ENCODE peak calls at places on chromosome 19, in six cellular contexts. One of them, this sample, is unnamed.

GRCh38 chr19:29260477-29261317 is 47.7 kb upstream of the UQCRFS1 start:
- DNase-seq in thoracic aorta: no peak
- DNase-seq in HS-5: no peak
- DNase-seq in NCI-H146: peak
- DNase-seq in NCI-H1105 treated with DMSO at 0.1 percent for 48 hours: peak
- DNase-seq in astrocyte: no peak
- DNase-seq in this sample: no peak

GRCh38 chr19:48206402-48207093 is 36.1 kb downstream of the ZSWIM9 start:
- DNase-seq in astrocyte: no peak
- DNase-seq in thoracic aorta: no peak
- DNase-seq in HS-5: no peak
- DNase-seq in NCI-H146: no peak
- DNase-seq in NCI-H1105 treated with DMSO at 0.1 percent for 48 hours: peak
- DNase-seq in this sample: no peak

GRCh38 chr19:24166055-24166454 is 79.1 kb downstream of the ZNF254 start:
- DNase-seq in astrocyte: peak
- DNase-seq in NCI-H146: no peak
- DNase-seq in HS-5: peak
- DNase-seq in NCI-H1105 treated with DMSO at 0.1 percent for 48 hours: no peak
- DNase-seq in thoracic aorta: no peak
- DNase-seq in this sample: peak

GRCh38 chr19:16156904-16157303 is 13.4 kb downstream of the HSH2D start:
- DNase-seq in astrocyte: no peak
- DNase-seq in HS-5: no peak
- DNase-seq in NCI-H146: no peak
- DNase-seq in thoracic aorta: no peak
- DNase-seq in NCI-H1105 treated with DMSO at 0.1 percent for 48 hours: no peak
- DNase-seq in this sample: no peak

GRCh38 chr19:48415395-48415794 is 21.9 kb downstream of the GRIN2D start:
- DNase-seq in astrocyte: peak
- DNase-seq in NCI-H146: peak
- DNase-seq in thoracic aorta: no peak
- DNase-seq in HS-5: no peak
- DNase-seq in NCI-H1105 treated with DMSO at 0.1 percent for 48 hours: no peak
- DNase-seq in this sample: peak

GRCh38 chr19:19628499-19629134 is 597 bp upstream of the LPAR2 start:
- DNase-seq in NCI-H1105 treated with DMSO at 0.1 percent for 48 hours: peak
- DNase-seq in thoracic aorta: no peak
- DNase-seq in HS-5: no peak
- DNase-seq in astrocyte: peak
- DNase-seq in NCI-H146: peak
- DNase-seq in this sample: peak

GRCh38 chr19:12159773-12160414 is 3.0 kb upstream of the ZNF136 start:
- DNase-seq in NCI-H146: no peak
- DNase-seq in thoracic aorta: no peak
- DNase-seq in HS-5: no peak
- DNase-seq in NCI-H1105 treated with DMSO at 0.1 percent for 48 hours: no peak
- DNase-seq in astrocyte: no peak
- DNase-seq in this sample: no peak

GRCh38 chr19:48989701-48990291 is 3.3 kb downstream of the GYS1 start:
- DNase-seq in astrocyte: no peak
- DNase-seq in NCI-H1105 treated with DMSO at 0.1 percent for 48 hours: no peak
- DNase-seq in NCI-H146: no peak
- DNase-seq in thoracic aorta: no peak
- DNase-seq in HS-5: no peak
- DNase-seq in this sample: no peak

GRCh38 chr19:17946965-17947784 is 14.4 kb downstream of the CCDC124 start:
- DNase-seq in thoracic aorta: no peak
- DNase-seq in HS-5: no peak
- DNase-seq in astrocyte: no peak
- DNase-seq in NCI-H1105 treated with DMSO at 0.1 percent for 48 hours: no peak
- DNase-seq in NCI-H146: no peak
- DNase-seq in this sample: no peak

GRCh38 chr19:40716031-40716654 is 543 bp downstream of the COQ8B start:
- DNase-seq in astrocyte: no peak
- DNase-seq in thoracic aorta: peak
- DNase-seq in NCI-H146: peak
- DNase-seq in NCI-H1105 treated with DMSO at 0.1 percent for 48 hours: peak
- DNase-seq in HS-5: peak
- DNase-seq in this sample: peak

GRCh38 chr19:51207747-51208146 is 17.1 kb upstream of the CD33 start:
- DNase-seq in NCI-H146: no peak
- DNase-seq in NCI-H1105 treated with DMSO at 0.1 percent for 48 hours: no peak
- DNase-seq in astrocyte: no peak
- DNase-seq in thoracic aorta: no peak
- DNase-seq in HS-5: no peak
- DNase-seq in this sample: no peak

GRCh38 chr19:37972803-37973202 is 65.8 kb downstream of the SIPA1L3 start:
- DNase-seq in NCI-H1105 treated with DMSO at 0.1 percent for 48 hours: no peak
- DNase-seq in thoracic aorta: no peak
- DNase-seq in HS-5: no peak
- DNase-seq in NCI-H146: no peak
- DNase-seq in astrocyte: no peak
- DNase-seq in this sample: no peak

GRCh38 chr19:38223617-38224013 is 407 bp downstream of the DPF1 start:
- DNase-seq in HS-5: no peak
- DNase-seq in NCI-H1105 treated with DMSO at 0.1 percent for 48 hours: no peak
- DNase-seq in astrocyte: no peak
- DNase-seq in thoracic aorta: no peak
- DNase-seq in NCI-H146: no peak
- DNase-seq in this sample: no peak